ENCODE peak calls at places on chromosome 20, in five cellular contexts. One of them, this sample, is unnamed.

GRCh38 chr20:10501377-10501776 is 66.3 kb downstream of the SLX4IP start:
- DNase-seq in GM10248: no peak
- DNase-seq in choroid plexus epithelial cell: no peak
- DNase-seq in WTC11: no peak
- DNase-seq in brain microvascular endothelial cell: no peak
- DNase-seq in this sample: no peak

GRCh38 chr20:10565191-10565921 is 108.4 kb downstream of the JAG1 start:
- DNase-seq in WTC11: no peak
- DNase-seq in GM10248: no peak
- DNase-seq in brain microvascular endothelial cell: peak; percentile 66
- DNase-seq in choroid plexus epithelial cell: peak; percentile 89
- DNase-seq in this sample: no peak

GRCh38 chr20:4151991-4152695 is 136.8 kb upstream of the RNF24 start:
- DNase-seq in WTC11: no peak
- DNase-seq in brain microvascular endothelial cell: peak; percentile 25
- DNase-seq in choroid plexus epithelial cell: no peak
- DNase-seq in GM10248: no peak
- DNase-seq in this sample: no peak

GRCh38 chr20:8073024-8073832 is 53.7 kb upstream of the TMX4 start:
- DNase-seq in choroid plexus epithelial cell: peak; percentile 93
- DNase-seq in brain microvascular endothelial cell: peak; percentile 77
- DNase-seq in WTC11: no peak
- DNase-seq in GM10248: no peak
- DNase-seq in this sample: no peak

GRCh38 chr20:53623454-53624206 is 30.0 kb upstream of the ZNF217 start:
- DNase-seq in choroid plexus epithelial cell: peak; percentile 90
- DNase-seq in WTC11: peak; percentile 42
- DNase-seq in GM10248: no peak
- DNase-seq in brain microvascular endothelial cell: peak; percentile 73
- DNase-seq in this sample: peak; percentile 33

GRCh38 chr20:51359947-51360346 is 182.6 kb downstream of the NFATC2 start:
- DNase-seq in brain microvascular endothelial cell: no peak
- DNase-seq in choroid plexus epithelial cell: peak; percentile 64
- DNase-seq in WTC11: no peak
- DNase-seq in GM10248: no peak
- DNase-seq in this sample: no peak

GRCh38 chr20:1119524-1119923 is 1.1 kb downstream of the PSMF1 start:
- DNase-seq in brain microvascular endothelial cell: no peak
- DNase-seq in choroid plexus epithelial cell: no peak
- DNase-seq in WTC11: no peak
- DNase-seq in GM10248: no peak
- DNase-seq in this sample: no peak

GRCh38 chr20:56411759-56412472 is at the start of gene CASS4:
- DNase-seq in WTC11: no peak
- DNase-seq in brain microvascular endothelial cell: peak; percentile 91
- DNase-seq in GM10248: peak; percentile 41
- DNase-seq in choroid plexus epithelial cell: peak; percentile 96
- DNase-seq in this sample: no peak

DNA sequence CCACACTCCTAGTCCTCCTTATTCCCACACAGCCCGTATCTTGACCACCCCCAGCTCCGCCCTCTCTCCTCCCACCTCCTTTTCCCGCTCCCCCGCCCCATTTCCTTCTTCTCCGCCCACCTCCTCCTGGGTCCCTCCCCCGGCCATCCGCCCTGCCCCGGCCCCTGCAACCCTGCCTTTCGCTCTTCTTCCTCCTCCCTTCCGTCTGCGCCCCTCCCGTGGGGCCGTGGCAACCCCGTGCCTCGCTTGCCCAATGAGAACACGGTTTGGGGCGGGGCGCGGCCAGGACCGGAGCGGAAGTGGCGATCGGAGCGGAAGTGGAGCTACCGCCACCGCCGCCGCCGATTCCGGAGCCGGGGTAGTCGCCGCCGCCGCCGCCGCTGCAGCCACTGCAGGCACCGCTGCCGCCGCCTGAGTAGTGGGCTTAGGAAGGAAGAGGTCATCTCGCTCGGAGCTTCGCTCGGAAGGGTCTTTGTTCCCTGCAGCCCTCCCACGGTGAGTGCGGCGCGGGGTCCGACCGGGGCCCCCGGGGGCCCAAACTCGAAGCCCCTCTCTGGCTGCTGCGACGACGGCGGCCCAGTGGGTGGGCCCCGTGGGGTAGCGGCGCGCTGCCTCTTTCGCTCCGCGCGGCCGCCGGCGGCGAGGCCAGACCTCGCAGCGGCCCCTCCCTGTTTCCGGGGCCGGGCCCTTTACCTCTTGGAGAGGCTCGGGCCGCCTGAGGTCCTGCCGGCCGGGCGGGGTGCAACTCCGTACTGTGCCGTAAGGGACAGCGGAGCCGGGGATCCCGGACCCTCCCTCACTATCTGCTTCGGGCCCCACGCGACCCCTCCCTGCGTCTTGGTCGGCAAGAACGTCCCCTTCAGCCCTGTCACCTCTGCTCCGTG is at the start of gene YWHAB:
- DNase-seq in choroid plexus epithelial cell: peak; percentile 98
- DNase-seq in GM10248: peak; percentile 98
- DNase-seq in brain microvascular endothelial cell: peak; percentile 94
- DNase-seq in WTC11: peak; percentile 99
- DNase-seq in this sample: peak; percentile 95
- TF ChIP-seq CTCF in choroid plexus epithelial cell: no peak
- TF ChIP-seq CTCF in GM10248: no peak
- TF ChIP-seq CTCF in brain microvascular endothelial cell: peak; percentile 2
- TF ChIP-seq CTCF in WTC11: no peak
- TF ChIP-seq CTCF in this sample: no peak

DNA sequence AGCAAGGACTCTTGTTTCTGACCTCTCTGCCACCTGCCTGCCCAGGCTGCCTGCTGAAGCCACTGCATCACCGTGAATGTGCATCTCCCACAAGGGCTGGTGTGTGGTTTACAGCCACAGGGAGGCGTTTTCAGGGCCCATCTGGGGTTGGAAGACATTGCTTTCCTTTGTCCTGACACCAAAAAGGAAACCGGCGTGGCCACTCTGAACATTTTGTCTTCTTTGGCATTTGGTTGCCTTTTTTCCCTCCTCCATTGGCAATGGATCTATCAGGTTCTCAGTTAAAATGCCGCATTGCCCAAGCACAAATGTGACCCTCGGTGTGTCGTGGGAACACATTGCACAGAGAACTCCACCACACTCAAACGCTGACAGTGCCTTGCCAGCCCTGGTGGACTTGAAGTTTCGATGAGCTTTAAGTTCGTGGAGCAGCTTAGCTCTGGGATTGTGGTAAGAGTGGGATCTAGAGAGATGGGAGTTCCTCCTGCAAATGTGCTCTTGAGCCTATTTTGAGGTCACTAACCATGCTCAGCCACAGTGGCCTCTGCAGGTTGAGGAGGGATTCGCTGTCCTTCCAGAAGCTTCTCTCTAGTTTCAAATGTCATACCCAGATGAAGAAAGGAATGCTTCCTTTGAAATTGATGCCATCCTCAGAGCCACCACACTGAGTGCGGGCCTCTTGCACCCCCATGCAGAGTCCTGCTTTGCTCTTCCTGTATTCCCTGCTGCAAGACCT is 14.8 kb upstream of the PCK1 start:
- DNase-seq in WTC11: no peak
- DNase-seq in choroid plexus epithelial cell: no peak
- DNase-seq in GM10248: no peak
- DNase-seq in brain microvascular endothelial cell: no peak
- DNase-seq in this sample: no peak
- TF ChIP-seq CTCF in WTC11: no peak
- TF ChIP-seq CTCF in choroid plexus epithelial cell: no peak
- TF ChIP-seq CTCF in GM10248: no peak
- TF ChIP-seq CTCF in brain microvascular endothelial cell: no peak
- TF ChIP-seq CTCF in this sample: no peak

GRCh38 chr20:45971675-45972499 is at the start of gene ZNF335:
- DNase-seq in brain microvascular endothelial cell: peak; percentile 90
- DNase-seq in WTC11: peak; percentile 94
- DNase-seq in choroid plexus epithelial cell: peak; percentile 98
- DNase-seq in GM10248: peak; percentile 99
- DNase-seq in this sample: peak; percentile 77
- TF ChIP-seq CTCF in brain microvascular endothelial cell: peak; percentile 27
- TF ChIP-seq CTCF in WTC11: no peak
- TF ChIP-seq CTCF in choroid plexus epithelial cell: peak; percentile 42
- TF ChIP-seq CTCF in GM10248: no peak
- TF ChIP-seq CTCF in this sample: peak; percentile 44

GRCh38 chr20:50056951-50057403 is 56.0 kb downstream of the UBE2V1 start:
- DNase-seq in GM10248: no peak
- DNase-seq in choroid plexus epithelial cell: no peak
- DNase-seq in brain microvascular endothelial cell: no peak
- DNase-seq in WTC11: no peak
- DNase-seq in this sample: no peak

GRCh38 chr20:50053790-50054547 is 59.0 kb downstream of the UBE2V1 start:
- DNase-seq in brain microvascular endothelial cell: no peak
- DNase-seq in WTC11: no peak
- DNase-seq in GM10248: no peak
- DNase-seq in choroid plexus epithelial cell: no peak
- DNase-seq in this sample: no peak

GRCh38 chr20:50054626-50055511 is 58.1 kb downstream of the UBE2V1 start:
- DNase-seq in choroid plexus epithelial cell: peak; percentile 83
- DNase-seq in WTC11: no peak
- DNase-seq in brain microvascular endothelial cell: no peak
- DNase-seq in GM10248: no peak
- DNase-seq in this sample: no peak

GRCh38 chr20:50056408-50056926 is 56.5 kb downstream of the UBE2V1 start:
- DNase-seq in WTC11: no peak
- DNase-seq in GM10248: no peak
- DNase-seq in brain microvascular endothelial cell: no peak
- DNase-seq in choroid plexus epithelial cell: no peak
- DNase-seq in this sample: no peak

GRCh38 chr20:50055524-50056083 is 57.3 kb downstream of the UBE2V1 start:
- DNase-seq in GM10248: no peak
- DNase-seq in choroid plexus epithelial cell: no peak
- DNase-seq in brain microvascular endothelial cell: no peak
- DNase-seq in WTC11: no peak
- DNase-seq in this sample: no peak
- TF ChIP-seq CTCF in GM10248: no peak
- TF ChIP-seq CTCF in choroid plexus epithelial cell: no peak
- TF ChIP-seq CTCF in brain microvascular endothelial cell: no peak
- TF ChIP-seq CTCF in WTC11: no peak
- TF ChIP-seq CTCF in this sample: no peak

GRCh38 chr20:22371843-22372242 is 212.5 kb downstream of the FOXA2 start:
- DNase-seq in WTC11: no peak
- DNase-seq in brain microvascular endothelial cell: no peak
- DNase-seq in choroid plexus epithelial cell: peak; percentile 56
- DNase-seq in GM10248: peak; percentile 22
- DNase-seq in this sample: no peak

GRCh38 chr20:22370137-22370536 is 214.2 kb downstream of the FOXA2 start:
- DNase-seq in brain microvascular endothelial cell: no peak
- DNase-seq in choroid plexus epithelial cell: no peak
- DNase-seq in GM10248: no peak
- DNase-seq in WTC11: no peak
- DNase-seq in this sample: no peak

GRCh38 chr20:22369100-22369499 is 215.3 kb downstream of the FOXA2 start:
- DNase-seq in choroid plexus epithelial cell: no peak
- DNase-seq in GM10248: no peak
- DNase-seq in brain microvascular endothelial cell: no peak
- DNase-seq in WTC11: no peak
- DNase-seq in this sample: no peak

GRCh38 chr20:22373164-22373895 is 211.0 kb downstream of the FOXA2 start:
- DNase-seq in brain microvascular endothelial cell: no peak
- DNase-seq in WTC11: no peak
- DNase-seq in choroid plexus epithelial cell: no peak
- DNase-seq in GM10248: no peak
- DNase-seq in this sample: no peak

GRCh38 chr20:22368235-22368634 is 216.1 kb downstream of the FOXA2 start:
- DNase-seq in brain microvascular endothelial cell: no peak
- DNase-seq in GM10248: no peak
- DNase-seq in choroid plexus epithelial cell: no peak
- DNase-seq in WTC11: no peak
- DNase-seq in this sample: no peak
- TF ChIP-seq CTCF in brain microvascular endothelial cell: no peak
- TF ChIP-seq CTCF in GM10248: no peak
- TF ChIP-seq CTCF in choroid plexus epithelial cell: no peak
- TF ChIP-seq CTCF in WTC11: no peak
- TF ChIP-seq CTCF in this sample: no peak

GRCh38 chr20:47521059-47521808 is 19.5 kb downstream of the NCOA3 start:
- DNase-seq in choroid plexus epithelial cell: no peak
- DNase-seq in GM10248: no peak
- DNase-seq in WTC11: peak; percentile 72
- DNase-seq in brain microvascular endothelial cell: no peak
- DNase-seq in this sample: no peak
- TF ChIP-seq CTCF in choroid plexus epithelial cell: peak; percentile 32
- TF ChIP-seq CTCF in GM10248: no peak
- TF ChIP-seq CTCF in WTC11: peak; percentile 65
- TF ChIP-seq CTCF in brain microvascular endothelial cell: peak; percentile 28
- TF ChIP-seq CTCF in this sample: no peak